ENCODE peak calls at places on chromosomes 16 and 17, in six cellular contexts. G is A549, P is tibial nerve, M is IMR-90, O is uterus, S is pancreas. D is an unnamed sample.
A peak's percentile ranks its signal among the peaks of the same experiment; 100 is the strongest.

GRCh38 chr17:33968350-33969044 is 286.6 kb upstream of the CCL2 start:
- DNase-seq in O (no peak), G (no peak), S (no peak), M (no peak), P (no peak), D (no peak)

GRCh38 chr17:19322129-19322505 is 40.4 kb downstream of the B9D1 start:
- DNase-seq in S (no peak), P (no peak), M (no peak), O (no peak), G (no peak), D (no peak)

GRCh38 chr17:37761065-37761464 is 16.2 kb upstream of the HNF1B start:
- DNase-seq in M (no peak), S (no peak), O (no peak), G (no peak), P (no peak), D (no peak)

GRCh38 chr16:21685034-21685455 is 21.3 kb downstream of the OTOA start:
- DNase-seq in G (no peak), S (no peak), P (no peak), O (no peak), M (no peak), D (no peak)

GRCh38 chr16:84553873-84554399 is 49.5 kb upstream of the MEAK7 start:
- DNase-seq in O (no peak), M (no peak), P (no peak), G (no peak), S (no peak), D (no peak)

GRCh38 chr17:72465191-72466024 is 344.6 kb downstream of the SOX9 start:
- DNase-seq in S (no peak), G (peak; percentile 98), P (no peak), M (peak; percentile 97), O (no peak), D (no peak)

GRCh38 chr16:22388101-22388644 is 13.8 kb upstream of the CDR2 start:
- DNase-seq in O (no peak), S (no peak), P (no peak), G (no peak), M (peak; percentile 40), D (no peak)

GRCh38 chr16:68253721-68254120 is 8.5 kb downstream of the PLA2G15 start:
- DNase-seq in P (no peak), G (no peak), O (no peak), S (no peak), M (no peak), D (no peak)

GRCh38 chr16:15643453-15644305 is 725 bp upstream of the MARF1 start:
- DNase-seq in S (peak; percentile 22), G (peak; percentile 61), M (peak; percentile 59), P (peak; percentile 26), O (peak; percentile 28), D (no peak)

GRCh38 chr16:62254847-62255246 is 218.6 kb upstream of the CDH8 start:
- DNase-seq in G (no peak), P (no peak), M (no peak), O (no peak), S (no peak), D (no peak)

GRCh38 chr16:56980203-56980535 is 9.2 kb upstream of the NLRC5 start:
- DNase-seq in G (no peak), M (no peak), S (no peak), O (no peak), P (no peak), D (no peak)
- H3K4me1 ChIP-seq in G (peaks cover 15% of the 10 kb centered on the region), M (peaks cover under 1% of the 10 kb centered on the region), S (peaks cover 7% of the 10 kb centered on the region), O (peaks cover 2% of the 10 kb centered on the region), P (no peaks in the 10 kb centered on the region), D (no peaks in the 10 kb centered on the region)

GRCh38 chr16:72939247-72939646 is 108.7 kb downstream of the ZFHX3 start:
- DNase-seq in M (peak; percentile 79), G (peak; percentile 41), O (peak; percentile 49), S (no peak), P (peak; percentile 38), D (peak; percentile 56)
- H3K4me1 ChIP-seq in M (peaks cover 16% of the 10 kb centered on the region), G (peaks cover 39% of the 10 kb centered on the region), O (no peaks in the 10 kb centered on the region), S (peaks cover 24% of the 10 kb centered on the region), P (no peaks in the 10 kb centered on the region), D (peaks cover 64% of the 10 kb centered on the region)

DNA sequence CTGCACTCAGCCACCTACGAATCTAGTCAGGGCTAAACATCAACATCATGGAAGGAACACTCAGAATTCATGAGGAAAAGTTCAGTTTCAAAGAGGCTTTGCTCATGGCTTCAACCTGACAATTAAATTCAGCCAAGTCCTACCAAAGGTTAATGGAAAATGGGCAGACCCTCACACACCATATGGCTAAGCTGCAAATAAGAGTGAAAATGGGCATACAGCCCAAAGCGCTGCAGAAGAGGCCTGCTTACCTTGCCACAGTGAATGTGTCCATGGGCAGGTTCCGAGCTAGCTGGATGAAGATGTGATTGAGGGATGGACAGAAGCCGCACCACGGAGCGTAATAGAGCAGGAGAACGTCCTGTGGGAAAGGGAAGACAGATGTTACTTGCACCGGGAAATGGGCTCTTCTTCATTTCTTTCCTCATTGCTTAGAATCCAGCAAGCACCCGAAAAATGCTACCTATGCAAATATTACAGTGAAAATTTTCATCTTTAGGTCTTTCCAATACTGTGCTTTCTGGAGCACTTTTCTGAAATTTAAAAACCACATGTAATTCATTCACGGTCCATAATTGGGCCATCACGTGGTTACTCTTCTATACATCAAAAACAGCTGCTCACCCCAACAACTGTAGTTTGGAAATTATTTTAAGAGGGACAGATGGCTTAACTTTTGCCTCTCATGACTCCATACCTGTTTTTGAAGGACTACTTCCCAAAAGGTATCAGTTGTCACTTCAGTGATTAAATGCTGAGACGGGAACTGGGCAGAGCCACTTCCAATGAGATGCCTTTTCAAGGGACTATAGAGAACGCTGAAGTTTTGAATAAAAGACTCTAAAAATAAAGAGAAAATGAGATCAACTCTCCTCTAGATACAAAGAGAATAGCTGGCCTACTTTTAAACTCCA is 19.6 kb downstream of the SNN start:
- DNase-seq in M (no peak), P (no peak), G (no peak), O (no peak), S (no peak), D (no peak)
- H3K4me1 ChIP-seq in M (peaks cover 17% of the 10 kb centered on the region), P (no peaks in the 10 kb centered on the region), G (peaks cover 17% of the 10 kb centered on the region), O (peaks cover 6% of the 10 kb centered on the region), S (peaks cover 21% of the 10 kb centered on the region), D (peaks cover 45% of the 10 kb centered on the region)

GRCh38 chr16:85589688-85590505 is 23.2 kb upstream of the GSE1 start:
- DNase-seq in M (no peak), O (no peak), P (no peak), S (no peak), G (no peak), D (no peak)
- H3K4me1 ChIP-seq in M (peaks cover 16% of the 10 kb centered on the region), O (no peaks in the 10 kb centered on the region), P (no peaks in the 10 kb centered on the region), S (no peaks in the 10 kb centered on the region), G (no peaks in the 10 kb centered on the region), D (peaks cover 4% of the 10 kb centered on the region)

GRCh38 chr17:32899240-32900013 is 22.5 kb upstream of the MYO1D start:
- DNase-seq in M (no peak), P (no peak), G (no peak), O (no peak), S (no peak), D (no peak)
- H3K4me1 ChIP-seq in M (no peaks in the 10 kb centered on the region), P (no peaks in the 10 kb centered on the region), G (no peaks in the 10 kb centered on the region), O (no peaks in the 10 kb centered on the region), S (peaks cover 6% of the 10 kb centered on the region), D (no peaks in the 10 kb centered on the region)

GRCh38 chr16:70699696-70700095 is 13.8 kb upstream of the MTSS2 start:
- DNase-seq in S (no peak), M (no peak), P (no peak), O (no peak), G (no peak), D (no peak)

GRCh38 chr16:70701036-70701435 is 15.2 kb upstream of the MTSS2 start:
- DNase-seq in M (no peak), P (no peak), S (no peak), G (no peak), O (no peak), D (no peak)

GRCh38 chr16:70701596-70701995 is 15.7 kb upstream of the MTSS2 start:
- DNase-seq in G (no peak), S (no peak), O (no peak), P (no peak), M (no peak), D (no peak)

GRCh38 chr16:70698901-70699300 is 13.0 kb upstream of the MTSS2 start:
- DNase-seq in O (no peak), P (no peak), M (no peak), S (no peak), G (no peak), D (no peak)

DNA sequence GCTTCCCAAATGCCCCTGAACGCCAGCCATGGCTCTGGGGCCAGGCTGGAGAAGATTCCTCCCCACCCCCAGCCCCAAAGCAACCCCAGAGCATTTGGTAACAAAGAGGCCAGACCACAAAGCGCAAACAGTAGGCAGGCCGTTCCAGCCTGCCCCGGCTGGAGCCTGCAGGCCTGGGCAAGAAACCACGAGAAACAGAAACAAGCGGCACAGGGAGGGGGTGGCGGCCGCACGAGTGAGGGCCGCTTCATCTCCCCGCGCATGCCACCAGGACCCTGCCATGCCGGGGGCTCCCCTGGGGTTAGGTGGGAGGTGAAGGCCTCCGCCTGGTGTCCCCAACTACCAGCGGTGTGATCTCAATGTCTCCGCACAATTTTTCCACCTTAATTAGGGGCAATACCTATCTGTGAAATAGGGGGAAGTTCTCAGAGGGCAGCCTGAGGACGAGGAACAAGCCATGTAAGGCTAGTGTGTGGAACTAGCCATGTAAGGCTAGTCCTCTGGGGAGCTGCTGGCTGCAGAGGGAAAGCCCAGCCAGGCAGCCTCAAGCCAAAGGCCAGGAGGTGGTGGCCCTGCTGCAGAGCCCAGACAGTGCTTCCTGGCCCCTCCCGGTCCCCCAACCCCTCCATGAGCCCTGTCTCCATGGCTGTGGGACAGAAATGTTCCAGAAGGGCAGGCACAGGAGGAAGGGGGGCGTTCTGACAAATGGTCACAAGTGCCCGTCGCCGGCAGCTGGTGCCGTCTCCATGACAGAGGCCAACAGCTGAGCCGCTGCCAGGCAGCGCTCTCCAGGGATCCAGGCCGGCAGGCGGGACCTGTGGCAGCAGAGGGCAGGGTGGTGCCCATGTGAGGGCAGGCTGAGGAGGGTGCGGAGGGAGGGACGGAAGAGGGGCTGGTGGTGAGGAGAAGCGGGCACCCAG is 14.5 kb upstream of the MTSS2 start:
- DNase-seq in O (peak; percentile 45), P (no peak), G (no peak), M (no peak), S (peak; percentile 30), D (peak; percentile 72)
- H3K4me1 ChIP-seq in O (peaks cover 11% of the 10 kb centered on the region), P (peaks cover 4% of the 10 kb centered on the region), G (peaks cover 69% of the 10 kb centered on the region), M (peaks cover 50% of the 10 kb centered on the region), S (no peaks in the 10 kb centered on the region), D (peaks cover 78% of the 10 kb centered on the region)

GRCh38 chr17:40346061-40346767 is 18.3 kb downstream of the GJD3 start:
- DNase-seq in M (no peak), P (no peak), S (no peak), O (no peak), G (no peak), D (no peak)
- H3K4me1 ChIP-seq in M (peaks cover 59% of the 10 kb centered on the region), P (peaks cover 7% of the 10 kb centered on the region), S (peaks cover 56% of the 10 kb centered on the region), O (peaks cover 42% of the 10 kb centered on the region), G (peaks cover 91% of the 10 kb centered on the region), D (peaks cover 84% of the 10 kb centered on the region)